ENCODE peak calls at places on chromosomes 3 and 15, in nine cellular contexts. C, T, N, Y, V, A, M, L and W are unnamed samples.

GRCh38 chr15:88745075-88745474 is 58.2 kb upstream of the ACAN start:
- DNase-seq in A (no peak), T (no peak), V (no peak), L (no peak), C (no peak), M (no peak), Y (no peak), N (no peak), W (no peak)

GRCh38 chr15:90873998-90874605 is 5.7 kb downstream of the FURIN start:
- DNase-seq in N (no peak), Y (no peak), L (no peak), A (no peak), T (no peak), C (no peak), M (no peak), V (no peak), W (no peak)

GRCh38 chr15:83153288-83153687 is 45.8 kb downstream of the TM6SF1 start:
- DNase-seq in L (no peak), A (no peak), T (no peak), N (no peak), V (no peak), Y (no peak), M (no peak), C (no peak), W (no peak)

GRCh38 chr3:43206632-43207031 is 79.7 kb upstream of the SNRK start:
- DNase-seq in Y (no peak), A (no peak), T (no peak), L (no peak), V (no peak), M (no peak), N (no peak), C (no peak), W (no peak)

GRCh38 chr15:59236394-59236793 is 29.8 kb downstream of the LDHAL6B start:
- DNase-seq in V (no peak), Y (no peak), N (no peak), M (no peak), A (no peak), L (no peak), T (no peak), C (no peak), W (no peak)

GRCh38 chr3:155192957-155193746 is 100.3 kb downstream of the STRIT1 start:
- DNase-seq in Y (no peak), A (no peak), N (no peak), L (no peak), V (no peak), C (no peak), M (no peak), T (no peak), W (no peak)

GRCh38 chr3:196849180-196849721 is 18.5 kb upstream of the SENP5 start:
- DNase-seq in A (no peak), V (no peak), C (peak), T (no peak), L (no peak), M (no peak), Y (no peak), N (no peak), W (no peak)

GRCh38 chr3:15512173-15512572 is 9.3 kb downstream of the COLQ start:
- DNase-seq in A (no peak), C (no peak), L (no peak), Y (peak), V (no peak), M (no peak), N (no peak), T (no peak), W (no peak)

GRCh38 chr3:126968995-126969385 is 13.9 kb upstream of the PLXNA1 start:
- DNase-seq in Y (no peak), A (no peak), C (no peak), L (no peak), T (no peak), V (no peak), N (no peak), M (no peak), W (no peak)